ENCODE peak calls at places on chromosome 4, in five cellular contexts. P is hypothalamus; J is activated gamma-delta T cell treated with Interleukin-2 at 50 U/mL for 16 hours; U is activated CD4-positive, alpha-beta T cell treated with anti-CD3 and anti-CD28 coated beads for 48 hours; B is H54. S is an unnamed sample.

GRCh38 chr4:168615294-168615693 is 118.4 kb downstream of the PALLD start:
- DNase-seq in J (no peak), B (no peak), U (no peak), P (no peak), S (no peak)

GRCh38 chr4:70133473-70133872 is 20.6 kb upstream of the PRR27 start:
- DNase-seq in P (no peak), J (no peak), B (no peak), U (no peak), S (no peak)

GRCh38 chr4:924107-925096 is 7.7 kb downstream of the GAK start:
- DNase-seq in B (no peak), U (peak), P (no peak), J (no peak), S (peak)

GRCh38 chr4:72468904-72469502 is 100.0 kb downstream of the ADAMTS3 start:
- DNase-seq in P (no peak), B (no peak), U (no peak), J (no peak), S (no peak)

GRCh38 chr4:24927039-24927438 is 14.2 kb upstream of the CCDC149 start:
- DNase-seq in J (no peak), U (no peak), B (no peak), P (no peak), S (no peak)

GRCh38 chr4:40283968-40284367 is 51.2 kb upstream of the CHRNA9 start:
- DNase-seq in U (peak), B (peak), J (peak), P (no peak), S (peak)

GRCh38 chr4:118797558-118798142 is 38.3 kb downstream of the SEC24D start:
- DNase-seq in B (no peak), P (no peak), U (no peak), J (no peak), S (no peak)

GRCh38 chr4:86935499-86935832 is 655 bp downstream of the AFF1 start:
- DNase-seq in P (no peak), J (peak), B (no peak), U (peak), S (no peak)

GRCh38 chr4:184437988-184438774 is 36.2 kb downstream of the IRF2 start:
- DNase-seq in U (no peak), B (no peak), P (no peak), J (no peak), S (no peak)

GRCh38 chr4:8741513-8742226 is 130.0 kb downstream of the HMX1 start:
- DNase-seq in U (no peak), B (no peak), J (no peak), P (no peak), S (no peak)

GRCh38 chr4:101229116-101229515 is 118.2 kb downstream of the PPP3CA start:
- DNase-seq in P (no peak), U (no peak), B (no peak), J (no peak), S (no peak)

GRCh38 chr4:122003335-122003734 is 51.5 kb upstream of the TRPC3 start:
- DNase-seq in P (no peak), B (peak), U (peak), J (no peak), S (no peak)

GRCh38 chr4:158259955-158260575 is 49.8 kb downstream of the TMEM144 start:
- DNase-seq in P (no peak), B (no peak), J (no peak), U (no peak), S (no peak)

GRCh38 chr4:86358176-86358701 is 1.6 kb downstream of the MAPK10 start:
- DNase-seq in B (no peak), P (peak), J (no peak), U (no peak), S (no peak)

GRCh38 chr4:35399912-35400311 is 844.4 kb downstream of the ARAP2 start:
- DNase-seq in J (no peak), P (no peak), U (no peak), B (no peak), S (no peak)

GRCh38 chr4:1231637-1232360 is 17.1 kb downstream of the CTBP1 start:
- DNase-seq in P (no peak), U (no peak), J (no peak), B (no peak), S (no peak)

GRCh38 chr4:8370835-8371234 is 69.7 kb downstream of the ACOX3 start:
- DNase-seq in J (no peak), P (no peak), U (no peak), B (no peak), S (no peak)

GRCh38 chr4:154566639-154567204 is 3.9 kb downstream of the FGB start:
- DNase-seq in B (no peak), P (no peak), J (no peak), U (no peak), S (no peak)

GRCh38 chr4:39410415-39410814 is 3.7 kb downstream of the KLB start:
- DNase-seq in B (no peak), P (no peak), J (no peak), U (no peak), S (no peak)

GRCh38 chr4:40722576-40723161 is 27.1 kb upstream of the NSUN7 start:
- DNase-seq in P (no peak), B (no peak), J (no peak), U (peak), S (no peak)

GRCh38 chr4:89838005-89838404 is 1.0 kb upstream of the SNCA start:
- DNase-seq in B (no peak), P (no peak), U (no peak), J (no peak), S (no peak)

GRCh38 chr4:186360551-186360950 is 94.6 kb downstream of the F11 start:
- DNase-seq in J (no peak), U (no peak), B (no peak), P (no peak), S (no peak)

GRCh38 chr4:16496501-16496900 is 270.2 kb upstream of the TAPT1 start:
- DNase-seq in U (no peak), P (peak), B (no peak), J (no peak), S (peak)

GRCh38 chr4:82181789-82182188 is 192.0 kb downstream of the HNRNPD start:
- DNase-seq in P (no peak), J (no peak), U (no peak), B (no peak), S (no peak)

GRCh38 chr4:113181289-113182007 is 132.0 kb downstream of the ANK2 start:
- DNase-seq in U (no peak), J (no peak), P (no peak), B (no peak), S (no peak)

GRCh38 chr4:152045781-152046571 is 285.2 kb upstream of the GATB start:
- DNase-seq in P (no peak), B (no peak), J (peak), U (peak), S (no peak)

GRCh38 chr4:188178276-188178675 is 39.0 kb downstream of the TRIML1 start:
- DNase-seq in U (no peak), J (no peak), B (no peak), P (no peak), S (no peak)

GRCh38 chr4:146428298-146428697 is 93.4 kb downstream of the SLC10A7 start:
- DNase-seq in J (no peak), P (no peak), U (no peak), B (no peak), S (no peak)